ENCODE peak calls at places on chromosome 5, in seven cellular contexts. One of them, this sample, is unnamed.

GRCh38 chr5:121596882-121597281 is 254.8 kb upstream of the FTMT start:
- DNase-seq in MV-4-11: no peak
- DNase-seq in activated CD8-positive, alpha-beta memory T cell treated with anti-CD3 and anti-CD28 coated beads, Interleukin-2, amount 50 U/mL, for 48 hours: no peak
- DNase-seq in activated CD4-positive, CD25-positive, alpha-beta regulatory T cell: no peak
- DNase-seq in stimulated activated CD8-positive, alpha-beta memory T cell treated with anti-CD3 and anti-CD28 coated beads, Interleukin-7, amount 100 ng/mL, for 24 hours: no peak
- DNase-seq in SK-N-DZ: no peak
- DNase-seq in ACHN: no peak
- DNase-seq in this sample: no peak

GRCh38 chr5:115838885-115839518 is 2.4 kb downstream of the ATG12 start:
- DNase-seq in MV-4-11: peak
- DNase-seq in activated CD8-positive, alpha-beta memory T cell treated with anti-CD3 and anti-CD28 coated beads, Interleukin-2, amount 50 U/mL, for 48 hours: no peak
- DNase-seq in activated CD4-positive, CD25-positive, alpha-beta regulatory T cell: no peak
- DNase-seq in stimulated activated CD8-positive, alpha-beta memory T cell treated with anti-CD3 and anti-CD28 coated beads, Interleukin-7, amount 100 ng/mL, for 24 hours: no peak
- DNase-seq in SK-N-DZ: peak
- DNase-seq in ACHN: peak
- DNase-seq in this sample: no peak

GRCh38 chr5:156678484-156678883 is 171.6 kb upstream of the PPP1R2B start:
- DNase-seq in MV-4-11: no peak
- DNase-seq in activated CD8-positive, alpha-beta memory T cell treated with anti-CD3 and anti-CD28 coated beads, Interleukin-2, amount 50 U/mL, for 48 hours: no peak
- DNase-seq in activated CD4-positive, CD25-positive, alpha-beta regulatory T cell: no peak
- DNase-seq in stimulated activated CD8-positive, alpha-beta memory T cell treated with anti-CD3 and anti-CD28 coated beads, Interleukin-7, amount 100 ng/mL, for 24 hours: no peak
- DNase-seq in SK-N-DZ: no peak
- DNase-seq in ACHN: no peak
- DNase-seq in this sample: no peak

GRCh38 chr5:135032613-135033025 is 1.4 kb downstream of the PITX1 start:
- DNase-seq in MV-4-11: no peak
- DNase-seq in activated CD8-positive, alpha-beta memory T cell treated with anti-CD3 and anti-CD28 coated beads, Interleukin-2, amount 50 U/mL, for 48 hours: no peak
- DNase-seq in activated CD4-positive, CD25-positive, alpha-beta regulatory T cell: no peak
- DNase-seq in stimulated activated CD8-positive, alpha-beta memory T cell treated with anti-CD3 and anti-CD28 coated beads, Interleukin-7, amount 100 ng/mL, for 24 hours: no peak
- DNase-seq in SK-N-DZ: no peak
- DNase-seq in ACHN: no peak
- DNase-seq in this sample: no peak

GRCh38 chr5:150021491-150022162 is 21.1 kb downstream of the HMGXB3 start:
- DNase-seq in MV-4-11: no peak
- DNase-seq in activated CD8-positive, alpha-beta memory T cell treated with anti-CD3 and anti-CD28 coated beads, Interleukin-2, amount 50 U/mL, for 48 hours: no peak
- DNase-seq in activated CD4-positive, CD25-positive, alpha-beta regulatory T cell: no peak
- DNase-seq in stimulated activated CD8-positive, alpha-beta memory T cell treated with anti-CD3 and anti-CD28 coated beads, Interleukin-7, amount 100 ng/mL, for 24 hours: no peak
- DNase-seq in SK-N-DZ: no peak
- DNase-seq in ACHN: peak
- DNase-seq in this sample: no peak

GRCh38 chr5:9947944-9948343 is 301.7 kb downstream of the ATPSCKMT start:
- DNase-seq in MV-4-11: no peak
- DNase-seq in activated CD8-positive, alpha-beta memory T cell treated with anti-CD3 and anti-CD28 coated beads, Interleukin-2, amount 50 U/mL, for 48 hours: no peak
- DNase-seq in activated CD4-positive, CD25-positive, alpha-beta regulatory T cell: no peak
- DNase-seq in stimulated activated CD8-positive, alpha-beta memory T cell treated with anti-CD3 and anti-CD28 coated beads, Interleukin-7, amount 100 ng/mL, for 24 hours: no peak
- DNase-seq in SK-N-DZ: peak
- DNase-seq in ACHN: no peak
- DNase-seq in this sample: no peak

GRCh38 chr5:170451764-170452365 is 52.0 kb upstream of the KCNIP1 start:
- DNase-seq in MV-4-11: peak
- DNase-seq in activated CD8-positive, alpha-beta memory T cell treated with anti-CD3 and anti-CD28 coated beads, Interleukin-2, amount 50 U/mL, for 48 hours: no peak
- DNase-seq in activated CD4-positive, CD25-positive, alpha-beta regulatory T cell: no peak
- DNase-seq in stimulated activated CD8-positive, alpha-beta memory T cell treated with anti-CD3 and anti-CD28 coated beads, Interleukin-7, amount 100 ng/mL, for 24 hours: no peak
- DNase-seq in SK-N-DZ: no peak
- DNase-seq in ACHN: no peak
- DNase-seq in this sample: no peak

GRCh38 chr5:72988769-72989168 is 32.9 kb downstream of the FCHO2 start:
- DNase-seq in MV-4-11: no peak
- DNase-seq in activated CD8-positive, alpha-beta memory T cell treated with anti-CD3 and anti-CD28 coated beads, Interleukin-2, amount 50 U/mL, for 48 hours: no peak
- DNase-seq in activated CD4-positive, CD25-positive, alpha-beta regulatory T cell: no peak
- DNase-seq in stimulated activated CD8-positive, alpha-beta memory T cell treated with anti-CD3 and anti-CD28 coated beads, Interleukin-7, amount 100 ng/mL, for 24 hours: no peak
- DNase-seq in SK-N-DZ: no peak
- DNase-seq in ACHN: no peak
- DNase-seq in this sample: no peak

GRCh38 chr5:99060306-99061261 is 131.8 kb upstream of the CHD1 start:
- DNase-seq in MV-4-11: peak
- DNase-seq in activated CD8-positive, alpha-beta memory T cell treated with anti-CD3 and anti-CD28 coated beads, Interleukin-2, amount 50 U/mL, for 48 hours: peak
- DNase-seq in activated CD4-positive, CD25-positive, alpha-beta regulatory T cell: peak
- DNase-seq in stimulated activated CD8-positive, alpha-beta memory T cell treated with anti-CD3 and anti-CD28 coated beads, Interleukin-7, amount 100 ng/mL, for 24 hours: peak
- DNase-seq in SK-N-DZ: peak
- DNase-seq in ACHN: peak
- DNase-seq in this sample: peak

GRCh38 chr5:10775646-10776045 is 14.6 kb upstream of the DAP start:
- DNase-seq in MV-4-11: no peak
- DNase-seq in activated CD8-positive, alpha-beta memory T cell treated with anti-CD3 and anti-CD28 coated beads, Interleukin-2, amount 50 U/mL, for 48 hours: no peak
- DNase-seq in activated CD4-positive, CD25-positive, alpha-beta regulatory T cell: no peak
- DNase-seq in stimulated activated CD8-positive, alpha-beta memory T cell treated with anti-CD3 and anti-CD28 coated beads, Interleukin-7, amount 100 ng/mL, for 24 hours: no peak
- DNase-seq in SK-N-DZ: no peak
- DNase-seq in ACHN: peak
- DNase-seq in this sample: no peak

GRCh38 chr5:123035950-123036390 is 555 bp downstream of the PPIC start:
- DNase-seq in MV-4-11: no peak
- DNase-seq in activated CD8-positive, alpha-beta memory T cell treated with anti-CD3 and anti-CD28 coated beads, Interleukin-2, amount 50 U/mL, for 48 hours: peak
- DNase-seq in activated CD4-positive, CD25-positive, alpha-beta regulatory T cell: no peak
- DNase-seq in stimulated activated CD8-positive, alpha-beta memory T cell treated with anti-CD3 and anti-CD28 coated beads, Interleukin-7, amount 100 ng/mL, for 24 hours: no peak
- DNase-seq in SK-N-DZ: peak
- DNase-seq in ACHN: peak
- DNase-seq in this sample: peak

GRCh38 chr5:138752341-138752950 is 779 bp upstream of the CTNNA1 start:
- DNase-seq in MV-4-11: no peak
- DNase-seq in activated CD8-positive, alpha-beta memory T cell treated with anti-CD3 and anti-CD28 coated beads, Interleukin-2, amount 50 U/mL, for 48 hours: no peak
- DNase-seq in activated CD4-positive, CD25-positive, alpha-beta regulatory T cell: no peak
- DNase-seq in stimulated activated CD8-positive, alpha-beta memory T cell treated with anti-CD3 and anti-CD28 coated beads, Interleukin-7, amount 100 ng/mL, for 24 hours: no peak
- DNase-seq in SK-N-DZ: no peak
- DNase-seq in ACHN: peak
- DNase-seq in this sample: no peak

GRCh38 chr5:41598011-41598410 is 87.6 kb upstream of the PLCXD3 start:
- DNase-seq in MV-4-11: no peak
- DNase-seq in activated CD8-positive, alpha-beta memory T cell treated with anti-CD3 and anti-CD28 coated beads, Interleukin-2, amount 50 U/mL, for 48 hours: no peak
- DNase-seq in activated CD4-positive, CD25-positive, alpha-beta regulatory T cell: no peak
- DNase-seq in stimulated activated CD8-positive, alpha-beta memory T cell treated with anti-CD3 and anti-CD28 coated beads, Interleukin-7, amount 100 ng/mL, for 24 hours: no peak
- DNase-seq in SK-N-DZ: no peak
- DNase-seq in ACHN: no peak
- DNase-seq in this sample: no peak

GRCh38 chr5:68731255-68731654 is 362.6 kb upstream of the SLC30A5 start:
- DNase-seq in MV-4-11: no peak
- DNase-seq in activated CD8-positive, alpha-beta memory T cell treated with anti-CD3 and anti-CD28 coated beads, Interleukin-2, amount 50 U/mL, for 48 hours: no peak
- DNase-seq in activated CD4-positive, CD25-positive, alpha-beta regulatory T cell: no peak
- DNase-seq in stimulated activated CD8-positive, alpha-beta memory T cell treated with anti-CD3 and anti-CD28 coated beads, Interleukin-7, amount 100 ng/mL, for 24 hours: no peak
- DNase-seq in SK-N-DZ: no peak
- DNase-seq in ACHN: no peak
- DNase-seq in this sample: no peak

GRCh38 chr5:180135967-180136641 is 64.5 kb upstream of the RNF130 start:
- DNase-seq in MV-4-11: no peak
- DNase-seq in activated CD8-positive, alpha-beta memory T cell treated with anti-CD3 and anti-CD28 coated beads, Interleukin-2, amount 50 U/mL, for 48 hours: peak
- DNase-seq in activated CD4-positive, CD25-positive, alpha-beta regulatory T cell: no peak
- DNase-seq in stimulated activated CD8-positive, alpha-beta memory T cell treated with anti-CD3 and anti-CD28 coated beads, Interleukin-7, amount 100 ng/mL, for 24 hours: no peak
- DNase-seq in SK-N-DZ: no peak
- DNase-seq in ACHN: no peak
- DNase-seq in this sample: no peak

GRCh38 chr5:61993446-61994017 is 312.5 kb upstream of the KIF2A start:
- DNase-seq in MV-4-11: no peak
- DNase-seq in activated CD8-positive, alpha-beta memory T cell treated with anti-CD3 and anti-CD28 coated beads, Interleukin-2, amount 50 U/mL, for 48 hours: no peak
- DNase-seq in activated CD4-positive, CD25-positive, alpha-beta regulatory T cell: no peak
- DNase-seq in stimulated activated CD8-positive, alpha-beta memory T cell treated with anti-CD3 and anti-CD28 coated beads, Interleukin-7, amount 100 ng/mL, for 24 hours: no peak
- DNase-seq in SK-N-DZ: no peak
- DNase-seq in ACHN: no peak
- DNase-seq in this sample: no peak

GRCh38 chr5:130773813-130774212 is 391.2 kb downstream of the HINT1 start:
- DNase-seq in MV-4-11: peak
- DNase-seq in activated CD8-positive, alpha-beta memory T cell treated with anti-CD3 and anti-CD28 coated beads, Interleukin-2, amount 50 U/mL, for 48 hours: no peak
- DNase-seq in activated CD4-positive, CD25-positive, alpha-beta regulatory T cell: no peak
- DNase-seq in stimulated activated CD8-positive, alpha-beta memory T cell treated with anti-CD3 and anti-CD28 coated beads, Interleukin-7, amount 100 ng/mL, for 24 hours: no peak
- DNase-seq in SK-N-DZ: no peak
- DNase-seq in ACHN: peak
- DNase-seq in this sample: no peak

GRCh38 chr5:86979801-86980510 is 287.7 kb upstream of the RASA1 start:
- DNase-seq in MV-4-11: peak
- DNase-seq in activated CD8-positive, alpha-beta memory T cell treated with anti-CD3 and anti-CD28 coated beads, Interleukin-2, amount 50 U/mL, for 48 hours: no peak
- DNase-seq in activated CD4-positive, CD25-positive, alpha-beta regulatory T cell: no peak
- DNase-seq in stimulated activated CD8-positive, alpha-beta memory T cell treated with anti-CD3 and anti-CD28 coated beads, Interleukin-7, amount 100 ng/mL, for 24 hours: no peak
- DNase-seq in SK-N-DZ: no peak
- DNase-seq in ACHN: peak
- DNase-seq in this sample: peak

GRCh38 chr5:179375966-179376365 is 30.7 kb upstream of the ADAMTS2 start:
- DNase-seq in MV-4-11: no peak
- DNase-seq in activated CD8-positive, alpha-beta memory T cell treated with anti-CD3 and anti-CD28 coated beads, Interleukin-2, amount 50 U/mL, for 48 hours: no peak
- DNase-seq in activated CD4-positive, CD25-positive, alpha-beta regulatory T cell: no peak
- DNase-seq in stimulated activated CD8-positive, alpha-beta memory T cell treated with anti-CD3 and anti-CD28 coated beads, Interleukin-7, amount 100 ng/mL, for 24 hours: no peak
- DNase-seq in SK-N-DZ: no peak
- DNase-seq in ACHN: no peak
- DNase-seq in this sample: no peak